ENCODE peak calls at places on chromosomes 2 and 18, in seven cellular contexts. K is IMR-90, O is T-cell, S is caudate nucleus, A is kidney epithelial cell, N is posterior vena cava, U is epithelial cell of proximal tubule. D is an unnamed sample.

GRCh38 chr2:191265311-191266170 is 20.3 kb downstream of the MYO1B start:
- DNase-seq in S (no peak), A (no peak), K (peak), N (peak), O (no peak), U (no peak), D (no peak)

GRCh38 chr2:238873401-238873801 is 25.5 kb downstream of the TWIST2 start:
- DNase-seq in K (no peak), O (no peak), S (no peak), N (peak), A (no peak), U (no peak), D (no peak)

GRCh38 chr18:63604791-63605567 is 17.8 kb downstream of the SERPINB13 start:
- DNase-seq in N (no peak), O (no peak), A (peak), K (peak), S (no peak), U (peak), D (no peak)

GRCh38 chr2:79219383-79219988 is 59.9 kb upstream of the REG3A start:
- DNase-seq in A (peak), U (peak), N (no peak), K (peak), O (no peak), S (no peak), D (no peak)

GRCh38 chr2:111981666-111982065 is 73.4 kb upstream of the TMEM87B start:
- DNase-seq in N (no peak), K (no peak), A (no peak), U (no peak), O (no peak), S (no peak), D (no peak)

GRCh38 chr2:67225287-67225973 is 171.7 kb upstream of the ETAA1 start:
- DNase-seq in S (no peak), A (no peak), O (no peak), U (no peak), N (no peak), K (no peak), D (no peak)

GRCh38 chr2:232454630-232455029 is 1.3 kb upstream of the ALPI start:
- DNase-seq in S (no peak), N (peak), A (no peak), K (no peak), U (no peak), O (no peak), D (no peak)

GRCh38 chr2:19073522-19073921 is 284.9 kb downstream of the OSR1 start:
- DNase-seq in N (no peak), S (no peak), O (no peak), K (peak), A (peak), U (no peak), D (no peak)

D was measured in central memory CD4-positive, alpha-beta T cell.